ENCODE peak calls at places on chromosomes 16 and 17, in nine cellular contexts. One of them, this sample, is unnamed.

GRCh38 chr17:4808378-4808767 is 1.4 kb downstream of the PLD2 start:
- DNase-seq in fibroblast of lung: peak; percentile 26
- DNase-seq in ovary: peak; percentile 63
- DNase-seq in PC-9: no peak
- DNase-seq in naive thymus-derived CD4-positive, alpha-beta T cell: no peak
- DNase-seq in thoracic aorta: no peak
- DNase-seq in tibial nerve: peak; percentile 41
- DNase-seq in endodermal cell: no peak
- DNase-seq in hepatocyte: no peak
- DNase-seq in this sample: peak; percentile 77

GRCh38 chr17:19365499-19365817 is 2.9 kb upstream of the B9D1 start:
- DNase-seq in fibroblast of lung: no peak
- DNase-seq in ovary: no peak
- DNase-seq in PC-9: no peak
- DNase-seq in naive thymus-derived CD4-positive, alpha-beta T cell: no peak
- DNase-seq in thoracic aorta: no peak
- DNase-seq in tibial nerve: no peak
- DNase-seq in endodermal cell: no peak
- DNase-seq in hepatocyte: no peak
- DNase-seq in this sample: no peak

GRCh38 chr17:45240905-45241314 is 19.2 kb downstream of the FMNL1 start:
- DNase-seq in fibroblast of lung: no peak
- DNase-seq in ovary: no peak
- DNase-seq in PC-9: no peak
- DNase-seq in naive thymus-derived CD4-positive, alpha-beta T cell: no peak
- DNase-seq in thoracic aorta: no peak
- DNase-seq in tibial nerve: no peak
- DNase-seq in endodermal cell: no peak
- DNase-seq in hepatocyte: no peak
- DNase-seq in this sample: no peak

GRCh38 chr16:79096246-79096645 is 504.3 kb downstream of the MAF start:
- DNase-seq in fibroblast of lung: no peak
- DNase-seq in ovary: no peak
- DNase-seq in PC-9: no peak
- DNase-seq in naive thymus-derived CD4-positive, alpha-beta T cell: no peak
- DNase-seq in thoracic aorta: no peak
- DNase-seq in tibial nerve: no peak
- DNase-seq in endodermal cell: peak; percentile 59
- DNase-seq in hepatocyte: no peak
- DNase-seq in this sample: no peak

GRCh38 chr16:2767891-2768290 is 9.2 kb downstream of the ELOB start:
- DNase-seq in fibroblast of lung: no peak
- DNase-seq in ovary: no peak
- DNase-seq in PC-9: no peak
- DNase-seq in naive thymus-derived CD4-positive, alpha-beta T cell: no peak
- DNase-seq in thoracic aorta: no peak
- DNase-seq in tibial nerve: no peak
- DNase-seq in endodermal cell: no peak
- DNase-seq in hepatocyte: no peak
- DNase-seq in this sample: no peak

GRCh38 chr17:31858647-31859486 is at the start of gene COPRS:
- DNase-seq in fibroblast of lung: peak; percentile 87
- DNase-seq in ovary: peak; percentile 92
- DNase-seq in PC-9: peak; percentile 54
- DNase-seq in naive thymus-derived CD4-positive, alpha-beta T cell: peak; percentile 76
- DNase-seq in thoracic aorta: peak; percentile 60
- DNase-seq in tibial nerve: peak; percentile 78
- DNase-seq in endodermal cell: peak; percentile 98
- DNase-seq in hepatocyte: peak; percentile 95
- DNase-seq in this sample: peak; percentile 96

GRCh38 chr16:11330526-11331237 is 14.6 kb upstream of the RMI2 start:
- DNase-seq in fibroblast of lung: no peak
- DNase-seq in ovary: no peak
- DNase-seq in PC-9: no peak
- DNase-seq in naive thymus-derived CD4-positive, alpha-beta T cell: no peak
- DNase-seq in thoracic aorta: no peak
- DNase-seq in tibial nerve: no peak
- DNase-seq in endodermal cell: no peak
- DNase-seq in hepatocyte: no peak
- DNase-seq in this sample: no peak

GRCh38 chr17:10907370-10907769 is 69.5 kb upstream of the PIRT start:
- DNase-seq in fibroblast of lung: no peak
- DNase-seq in ovary: no peak
- DNase-seq in PC-9: no peak
- DNase-seq in naive thymus-derived CD4-positive, alpha-beta T cell: no peak
- DNase-seq in thoracic aorta: no peak
- DNase-seq in tibial nerve: no peak
- DNase-seq in endodermal cell: peak; percentile 49
- DNase-seq in hepatocyte: no peak
- DNase-seq in this sample: peak; percentile 52

GRCh38 chr16:9428355-9429005 is 337.0 kb downstream of the HAPSTR1 start:
- DNase-seq in fibroblast of lung: no peak
- DNase-seq in ovary: no peak
- DNase-seq in PC-9: no peak
- DNase-seq in naive thymus-derived CD4-positive, alpha-beta T cell: no peak
- DNase-seq in thoracic aorta: no peak
- DNase-seq in tibial nerve: no peak
- DNase-seq in endodermal cell: no peak
- DNase-seq in hepatocyte: no peak
- DNase-seq in this sample: no peak

GRCh38 chr16:58426095-58426494 is 33.8 kb downstream of the GINS3 start:
- DNase-seq in fibroblast of lung: no peak
- DNase-seq in ovary: no peak
- DNase-seq in PC-9: no peak
- DNase-seq in naive thymus-derived CD4-positive, alpha-beta T cell: no peak
- DNase-seq in thoracic aorta: no peak
- DNase-seq in tibial nerve: peak; percentile 17
- DNase-seq in endodermal cell: no peak
- DNase-seq in hepatocyte: no peak
- DNase-seq in this sample: peak; percentile 45

GRCh38 chr17:35774499-35774898 is 13.8 kb downstream of the C17orf50 start:
- DNase-seq in fibroblast of lung: peak; percentile 80
- DNase-seq in ovary: no peak
- DNase-seq in PC-9: no peak
- DNase-seq in naive thymus-derived CD4-positive, alpha-beta T cell: no peak
- DNase-seq in thoracic aorta: peak; percentile 50
- DNase-seq in tibial nerve: no peak
- DNase-seq in endodermal cell: peak; percentile 60
- DNase-seq in hepatocyte: peak; percentile 57
- DNase-seq in this sample: no peak

GRCh38 chr16:87459833-87460232 is 33.0 kb downstream of the ZCCHC14 start:
- DNase-seq in fibroblast of lung: no peak
- DNase-seq in ovary: no peak
- DNase-seq in PC-9: no peak
- DNase-seq in naive thymus-derived CD4-positive, alpha-beta T cell: no peak
- DNase-seq in thoracic aorta: no peak
- DNase-seq in tibial nerve: no peak
- DNase-seq in endodermal cell: no peak
- DNase-seq in hepatocyte: no peak
- DNase-seq in this sample: no peak

GRCh38 chr17:47131761-47132160 is 57.3 kb downstream of the CDC27 start:
- DNase-seq in fibroblast of lung: no peak
- DNase-seq in ovary: no peak
- DNase-seq in PC-9: no peak
- DNase-seq in naive thymus-derived CD4-positive, alpha-beta T cell: no peak
- DNase-seq in thoracic aorta: no peak
- DNase-seq in tibial nerve: no peak
- DNase-seq in endodermal cell: no peak
- DNase-seq in hepatocyte: no peak
- DNase-seq in this sample: no peak

GRCh38 chr16:19645557-19645981 is 72.5 kb downstream of the KNOP1 start:
- DNase-seq in fibroblast of lung: no peak
- DNase-seq in ovary: peak; percentile 49
- DNase-seq in PC-9: no peak
- DNase-seq in naive thymus-derived CD4-positive, alpha-beta T cell: no peak
- DNase-seq in thoracic aorta: no peak
- DNase-seq in tibial nerve: peak; percentile 79
- DNase-seq in endodermal cell: no peak
- DNase-seq in hepatocyte: peak; percentile 25
- DNase-seq in this sample: peak; percentile 59

GRCh38 chr17:49051269-49051668 is 54.1 kb downstream of the IGF2BP1 start:
- DNase-seq in fibroblast of lung: no peak
- DNase-seq in ovary: no peak
- DNase-seq in PC-9: no peak
- DNase-seq in naive thymus-derived CD4-positive, alpha-beta T cell: no peak
- DNase-seq in thoracic aorta: no peak
- DNase-seq in tibial nerve: no peak
- DNase-seq in endodermal cell: peak; percentile 80
- DNase-seq in hepatocyte: no peak
- DNase-seq in this sample: no peak

GRCh38 chr16:17364319-17365210 is 106.2 kb downstream of the XYLT1 start:
- DNase-seq in fibroblast of lung: peak; percentile 86
- DNase-seq in ovary: no peak
- DNase-seq in PC-9: no peak
- DNase-seq in naive thymus-derived CD4-positive, alpha-beta T cell: peak; percentile 91
- DNase-seq in thoracic aorta: no peak
- DNase-seq in tibial nerve: peak; percentile 45
- DNase-seq in endodermal cell: no peak
- DNase-seq in hepatocyte: peak; percentile 27
- DNase-seq in this sample: no peak
- H3K4me1 ChIP-seq in fibroblast of lung: peaks cover 8% of the 10 kb centered on the region
- H3K4me1 ChIP-seq in ovary: peaks cover 11% of the 10 kb centered on the region
- H3K4me1 ChIP-seq in PC-9: no peaks in the 10 kb centered on the region
- H3K4me1 ChIP-seq in naive thymus-derived CD4-positive, alpha-beta T cell: peaks cover 90% of the 10 kb centered on the region
- H3K4me1 ChIP-seq in thoracic aorta: peaks cover 12% of the 10 kb centered on the region
- H3K4me1 ChIP-seq in tibial nerve: peaks cover 49% of the 10 kb centered on the region
- H3K4me1 ChIP-seq in endodermal cell: peaks cover 3% of the 10 kb centered on the region
- H3K4me1 ChIP-seq in hepatocyte: peaks cover 37% of the 10 kb centered on the region
- H3K4me1 ChIP-seq in this sample: peaks cover 6% of the 10 kb centered on the region

DNA sequence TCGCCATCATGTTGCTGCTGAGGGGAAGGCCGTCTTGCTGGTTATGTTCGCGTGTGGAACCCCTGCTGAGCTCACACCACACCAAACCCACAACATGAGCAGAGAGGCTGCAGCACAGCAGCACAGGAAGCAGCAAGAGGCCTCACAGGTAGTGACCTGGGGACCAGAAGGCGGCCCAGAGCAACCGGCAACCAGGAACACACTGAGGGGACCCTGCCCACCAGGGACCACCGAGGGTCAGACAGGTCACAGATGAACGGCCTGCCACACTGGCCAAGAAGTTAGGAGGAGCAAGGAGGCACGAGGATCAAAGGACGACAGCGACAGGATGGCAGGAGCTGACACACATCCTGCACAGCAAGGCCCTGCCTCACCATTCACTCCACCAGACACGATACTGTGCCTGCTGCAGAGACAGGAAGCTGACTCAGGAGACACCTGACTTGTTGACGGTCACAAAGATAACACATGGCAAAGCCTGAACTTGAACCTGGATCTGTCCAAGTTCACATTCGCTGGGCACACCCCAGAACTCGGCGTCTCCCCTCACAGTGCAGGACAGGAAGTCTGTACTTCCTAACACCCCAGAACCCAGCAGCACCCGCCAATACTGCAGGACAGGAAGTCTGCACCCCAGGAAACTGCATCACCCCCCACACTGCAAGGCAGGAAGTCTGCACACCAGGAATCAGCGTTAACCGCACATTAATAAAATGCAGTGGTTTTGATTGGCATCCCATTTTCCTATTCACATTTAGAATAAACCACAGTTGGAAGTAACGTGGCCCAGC is 98.5 kb downstream of the ZNF778 start:
- DNase-seq in fibroblast of lung: peak; percentile 69
- DNase-seq in ovary: no peak
- DNase-seq in PC-9: peak; percentile 86
- DNase-seq in naive thymus-derived CD4-positive, alpha-beta T cell: peak; percentile 75
- DNase-seq in thoracic aorta: no peak
- DNase-seq in tibial nerve: no peak
- DNase-seq in endodermal cell: no peak
- DNase-seq in hepatocyte: no peak
- DNase-seq in this sample: no peak
- H3K4me1 ChIP-seq in fibroblast of lung: peaks cover 43% of the 10 kb centered on the region
- H3K4me1 ChIP-seq in ovary: peaks cover 26% of the 10 kb centered on the region
- H3K4me1 ChIP-seq in PC-9: peaks cover 76% of the 10 kb centered on the region
- H3K4me1 ChIP-seq in naive thymus-derived CD4-positive, alpha-beta T cell: peaks cover 76% of the 10 kb centered on the region
- H3K4me1 ChIP-seq in thoracic aorta: peaks cover 30% of the 10 kb centered on the region
- H3K4me1 ChIP-seq in tibial nerve: peaks cover 60% of the 10 kb centered on the region
- H3K4me1 ChIP-seq in endodermal cell: peaks cover 11% of the 10 kb centered on the region
- H3K4me1 ChIP-seq in hepatocyte: peaks cover 25% of the 10 kb centered on the region
- H3K4me1 ChIP-seq in this sample: peaks cover 77% of the 10 kb centered on the region

GRCh38 chr16:23515881-23516280 is 5.6 kb upstream of the GGA2 start:
- DNase-seq in fibroblast of lung: no peak
- DNase-seq in ovary: no peak
- DNase-seq in PC-9: no peak
- DNase-seq in naive thymus-derived CD4-positive, alpha-beta T cell: no peak
- DNase-seq in thoracic aorta: no peak
- DNase-seq in tibial nerve: no peak
- DNase-seq in endodermal cell: no peak
- DNase-seq in hepatocyte: no peak
- DNase-seq in this sample: no peak
- H3K4me1 ChIP-seq in fibroblast of lung: no peaks in the 10 kb centered on the region
- H3K4me1 ChIP-seq in ovary: no peaks in the 10 kb centered on the region
- H3K4me1 ChIP-seq in PC-9: no peaks in the 10 kb centered on the region
- H3K4me1 ChIP-seq in naive thymus-derived CD4-positive, alpha-beta T cell: peaks cover 22% of the 10 kb centered on the region
- H3K4me1 ChIP-seq in thoracic aorta: no peaks in the 10 kb centered on the region
- H3K4me1 ChIP-seq in tibial nerve: peaks cover 2% of the 10 kb centered on the region
- H3K4me1 ChIP-seq in endodermal cell: no peaks in the 10 kb centered on the region
- H3K4me1 ChIP-seq in hepatocyte: no peaks in the 10 kb centered on the region
- H3K4me1 ChIP-seq in this sample: no peaks in the 10 kb centered on the region

GRCh38 chr17:64382184-64382583 is 8.5 kb downstream of the PECAM1 start:
- DNase-seq in fibroblast of lung: no peak
- DNase-seq in ovary: no peak
- DNase-seq in PC-9: no peak
- DNase-seq in naive thymus-derived CD4-positive, alpha-beta T cell: no peak
- DNase-seq in thoracic aorta: no peak
- DNase-seq in tibial nerve: no peak
- DNase-seq in endodermal cell: no peak
- DNase-seq in hepatocyte: no peak
- DNase-seq in this sample: no peak
- H3K4me1 ChIP-seq in fibroblast of lung: peaks cover 15% of the 10 kb centered on the region
- H3K4me1 ChIP-seq in ovary: peaks cover 13% of the 10 kb centered on the region
- H3K4me1 ChIP-seq in PC-9: peaks cover 78% of the 10 kb centered on the region
- H3K4me1 ChIP-seq in naive thymus-derived CD4-positive, alpha-beta T cell: peaks cover 19% of the 10 kb centered on the region
- H3K4me1 ChIP-seq in thoracic aorta: peaks cover 7% of the 10 kb centered on the region
- H3K4me1 ChIP-seq in tibial nerve: peaks cover 3% of the 10 kb centered on the region
- H3K4me1 ChIP-seq in endodermal cell: peaks cover 10% of the 10 kb centered on the region
- H3K4me1 ChIP-seq in hepatocyte: no peaks in the 10 kb centered on the region
- H3K4me1 ChIP-seq in this sample: peaks cover 5% of the 10 kb centered on the region